ENCODE peak calls at places on chromosomes 11 and 22, in five cellular contexts. R, Q, A, C and V are unnamed samples.

GRCh38 chr11:64759722-64760719 is at the start of gene PYGM:
- DNase-seq in R (peak; percentile 87), Q (no peak), A (peak; percentile 97), C (no peak), V (peak; percentile 22)

GRCh38 chr11:22922672-22923071 is 62.4 kb upstream of the CCDC179 start:
- DNase-seq in R (no peak), Q (no peak), A (no peak), C (no peak), V (no peak)

GRCh38 chr22:48547971-48548370 is 1279.7 kb downstream of the BRD1 start:
- DNase-seq in R (no peak), Q (no peak), A (no peak), C (no peak), V (no peak)

GRCh38 chr11:116257092-116257491 is 515.7 kb downstream of the BUD13 start:
- DNase-seq in R (no peak), Q (no peak), A (no peak), C (no peak), V (no peak)

GRCh38 chr11:27292642-27293020 is 70.4 kb downstream of the CCDC34 start:
- DNase-seq in R (no peak), Q (no peak), A (no peak), C (no peak), V (no peak)

GRCh38 chr11:91773090-91773489 is 451.5 kb upstream of the FAT3 start:
- DNase-seq in R (no peak), Q (no peak), A (no peak), C (no peak), V (no peak)

GRCh38 chr11:2929511-2929879 is 275 bp upstream of the PHLDA2 start:
- DNase-seq in R (no peak), Q (peak; percentile 89), A (peak; percentile 82), C (no peak), V (no peak)

GRCh38 chr11:7892751-7893356 is 38.2 kb downstream of the OR10A6 start:
- DNase-seq in R (no peak), Q (peak; percentile 54), A (no peak), C (no peak), V (no peak)

GRCh38 chr22:23152238-23153114 is 7.2 kb downstream of the RAB36 start:
- DNase-seq in R (no peak), Q (no peak), A (no peak), C (no peak), V (no peak)

GRCh38 chr11:6563121-6563619 is 40.2 kb downstream of the RRP8 start:
- DNase-seq in R (no peak), Q (no peak), A (no peak), C (no peak), V (no peak)

GRCh38 chr11:73800407-73800806 is 12.7 kb downstream of the MRPL48 start:
- DNase-seq in R (no peak), Q (no peak), A (no peak), C (no peak), V (no peak)

GRCh38 chr22:41449321-41449720 is 2.7 kb upstream of the TOB2 start:
- DNase-seq in R (no peak), Q (no peak), A (no peak), C (no peak), V (no peak)

GRCh38 chr22:24706732-24707476 is 67.6 kb downstream of the PIWIL3 start:
- DNase-seq in R (no peak), Q (no peak), A (no peak), C (no peak), V (no peak)

GRCh38 chr11:73467505-73467904 is 91.3 kb downstream of the RELT start:
- DNase-seq in R (no peak), Q (no peak), A (peak; percentile 70), C (no peak), V (no peak)

GRCh38 chr22:17964153-17964552 is 60.2 kb downstream of the MICAL3 start:
- DNase-seq in R (no peak), Q (no peak), A (no peak), C (no peak), V (no peak)

GRCh38 chr11:112100457-112100856 is 13.8 kb downstream of the SDHD start:
- DNase-seq in R (no peak), Q (no peak), A (no peak), C (no peak), V (no peak)

GRCh38 chr22:32803020-32803758 is 1.7 kb downstream of the TIMP3 start:
- DNase-seq in R (no peak), Q (no peak), A (peak; percentile 71), C (no peak), V (no peak)

GRCh38 chr22:25884121-25884520 is 142.1 kb downstream of the MYO18B start:
- DNase-seq in R (no peak), Q (no peak), A (no peak), C (no peak), V (no peak)

GRCh38 chr11:86802601-86803051 is 2.3 kb downstream of the PRSS23 start:
- DNase-seq in R (no peak), Q (peak; percentile 62), A (no peak), C (no peak), V (no peak)

GRCh38 chr11:35927730-35928129 is 16.1 kb upstream of the LDLRAD3 start:
- DNase-seq in R (no peak), Q (peak; percentile 34), A (peak; percentile 75), C (no peak), V (no peak)

GRCh38 chr11:120057028-120057330 is 80.9 kb downstream of the TRIM29 start:
- DNase-seq in R (no peak), Q (no peak), A (no peak), C (no peak), V (no peak)

GRCh38 chr11:120055646-120056045 is 82.3 kb downstream of the TRIM29 start:
- DNase-seq in R (no peak), Q (no peak), A (no peak), C (no peak), V (no peak)

GRCh38 chr11:120058931-120059330 is 79.0 kb downstream of the TRIM29 start:
- DNase-seq in R (no peak), Q (no peak), A (no peak), C (no peak), V (no peak)

GRCh38 chr11:120056301-120057027 is 81.4 kb downstream of the TRIM29 start:
- DNase-seq in R (no peak), Q (no peak), A (no peak), C (no peak), V (no peak)

DNA sequence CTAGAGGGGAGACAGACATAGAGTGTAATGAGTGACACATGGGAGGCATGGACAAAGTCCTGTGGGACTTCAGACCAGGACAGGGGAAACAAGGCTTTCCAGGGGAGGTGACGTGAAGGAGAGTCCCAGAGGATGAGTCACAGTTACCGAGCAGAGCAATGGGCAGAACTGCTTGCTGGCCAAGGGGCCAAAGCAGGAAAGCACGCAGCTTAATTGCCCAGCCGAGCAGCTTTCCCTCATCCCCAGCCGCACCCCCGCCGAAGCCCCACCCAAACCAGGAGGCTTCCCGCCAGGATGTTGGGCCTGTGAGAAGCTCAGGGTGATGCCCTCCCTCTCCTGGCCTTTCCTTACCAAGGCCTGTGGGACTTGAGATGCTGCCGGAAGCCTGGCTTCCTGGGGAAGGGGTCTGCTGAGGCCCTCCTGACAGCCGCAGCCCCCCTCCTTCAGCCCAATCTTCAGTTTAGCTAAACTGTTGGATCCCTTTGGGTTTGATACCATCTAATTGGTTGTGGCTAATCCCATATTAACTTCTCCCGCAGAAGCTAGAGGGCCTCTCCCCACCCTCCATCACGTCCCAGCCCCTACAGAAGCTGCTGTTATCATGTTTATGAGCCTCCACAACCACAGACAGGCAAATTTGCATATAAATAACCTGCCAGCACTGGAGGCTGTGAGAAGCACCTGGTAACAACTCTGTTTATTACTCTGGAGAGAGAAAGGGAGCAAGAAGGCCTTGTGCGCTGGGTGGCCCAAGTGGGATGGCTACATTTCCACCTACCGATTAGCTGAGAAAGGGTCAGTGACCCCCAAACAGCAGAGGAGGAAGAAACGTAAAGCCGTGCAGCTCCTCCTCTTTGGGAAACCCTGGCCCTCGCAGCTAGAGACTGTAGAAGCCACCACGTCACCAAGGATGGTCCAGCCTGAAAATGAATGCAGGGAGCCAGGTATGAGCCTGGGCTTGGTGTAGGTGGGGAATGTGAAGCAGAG is 80.0 kb downstream of the TRIM29 start:
- DNase-seq in R (no peak), Q (no peak), A (no peak), C (no peak), V (no peak)
- H3K27ac ChIP-seq in R (no peak overlapping the region), Q (no peak overlapping the region), A (no peak overlapping the region), C (no peak overlapping the region), V (no peak overlapping the region)

GRCh38 chr11:107669156-107669740 is 42.6 kb downstream of the SLN start:
- DNase-seq in R (no peak), Q (no peak), A (no peak), C (no peak), V (no peak)
- H3K27ac ChIP-seq in R (no peak overlapping the region), Q (no peak overlapping the region), A (no peak overlapping the region), C (no peak overlapping the region), V (no peak overlapping the region)

DNA sequence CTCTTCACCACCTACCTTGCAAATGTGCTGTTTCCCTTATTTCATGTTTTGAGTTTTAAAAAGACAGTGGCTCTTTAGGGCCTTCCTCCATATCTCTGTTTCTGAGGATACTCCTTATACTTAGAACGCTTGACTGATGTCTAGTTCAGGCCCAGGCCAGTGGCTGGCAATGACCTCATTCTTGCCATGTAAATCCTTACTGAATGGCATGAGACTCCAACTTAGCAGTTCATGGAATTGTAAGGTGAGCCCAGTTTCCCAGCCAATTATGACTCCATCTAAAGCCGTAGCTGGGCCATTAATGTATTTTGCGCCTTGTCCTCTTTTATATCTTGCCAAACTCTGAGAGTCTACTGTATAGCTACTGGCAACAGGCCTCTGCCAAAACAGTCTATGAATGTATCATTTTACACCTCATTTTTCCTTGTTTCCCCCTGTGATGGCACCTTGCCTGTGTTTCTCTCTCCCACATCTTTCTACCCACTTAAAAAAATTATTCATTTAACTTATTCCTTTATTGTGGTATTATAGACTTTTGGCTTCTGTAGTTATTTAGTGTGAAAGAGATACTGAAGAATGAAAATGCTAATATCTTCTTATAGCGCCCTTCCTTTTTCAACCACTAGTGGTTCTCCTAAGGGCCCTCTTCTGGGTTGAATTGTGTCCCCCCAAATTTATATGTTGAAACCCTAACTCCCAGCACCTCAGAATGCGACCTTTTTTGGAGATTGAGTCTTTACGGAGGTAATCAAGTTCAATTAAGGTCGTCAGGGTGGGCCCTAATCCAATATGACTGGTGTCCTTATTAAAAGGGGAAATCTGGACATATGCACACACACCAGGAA is 67.4 kb downstream of the ZNRF3 start:
- DNase-seq in R (no peak), Q (no peak), A (no peak), C (no peak), V (no peak)
- H3K27ac ChIP-seq in R (no peak overlapping the region), Q (peak overlapping the region; percentile 86), A (no peak overlapping the region), C (no peak overlapping the region), V (no peak overlapping the region)

GRCh38 chr11:29527391-29527936 is 489.4 kb downstream of the KCNA4 start:
- DNase-seq in R (no peak), Q (peak; percentile 4), A (no peak), C (no peak), V (no peak)
- H3K27ac ChIP-seq in R (no peak overlapping the region), Q (no peak overlapping the region), A (no peak overlapping the region), C (no peak overlapping the region), V (no peak overlapping the region)

GRCh38 chr11:11580831-11581492 is 40.8 kb downstream of the GALNT18 start:
- DNase-seq in R (peak; percentile 38), Q (no peak), A (no peak), C (no peak), V (no peak)
- H3K27ac ChIP-seq in R (peak overlapping the region; percentile 81), Q (peak overlapping the region; percentile 31), A (peak overlapping the region; percentile 64), C (no peak overlapping the region), V (peak overlapping the region; percentile 73)

GRCh38 chr22:31538815-31539214 is 42.5 kb downstream of the SFI1 start:
- DNase-seq in R (no peak), Q (no peak), A (no peak), C (no peak), V (no peak)
- H3K27ac ChIP-seq in R (no peak overlapping the region), Q (no peak overlapping the region), A (no peak overlapping the region), C (no peak overlapping the region), V (no peak overlapping the region)